ENCODE peak calls at places on chromosomes 5 and 9, in nine cellular contexts. B, W, S, Y, L, Q, U, X and V are unnamed samples.

GRCh38 chr5:172002310-172002709 is 4.1 kb downstream of the FBXW11 start:
- DNase-seq in B (no peak), W (no peak), S (no peak), Y (peak), L (no peak), Q (no peak), U (peak), X (no peak), V (no peak)

GRCh38 chr9:90025816-90026215 is 421.0 kb downstream of the GADD45G start:
- DNase-seq in B (no peak), W (no peak), S (no peak), Y (peak), L (no peak), Q (no peak), U (peak), X (no peak), V (no peak)

GRCh38 chr9:100714372-100715099 is 136.7 kb downstream of the CAVIN4 start:
- DNase-seq in B (peak), W (peak), S (peak), Y (peak), L (peak), Q (no peak), U (peak), X (peak), V (peak)

GRCh38 chr5:135112008-135112670 is 78.1 kb upstream of the PITX1 start:
- DNase-seq in B (no peak), W (no peak), S (peak), Y (no peak), L (no peak), Q (no peak), U (no peak), X (no peak), V (no peak)

GRCh38 chr9:137278913-137279711 is 1.6 kb downstream of the TOR4A start:
- DNase-seq in B (no peak), W (no peak), S (no peak), Y (no peak), L (peak), Q (peak), U (no peak), X (no peak), V (no peak)

GRCh38 chr9:79134654-79135053 is 437.1 kb upstream of the TLE4 start:
- DNase-seq in B (peak), W (no peak), S (peak), Y (peak), L (no peak), Q (no peak), U (peak), X (no peak), V (no peak)

GRCh38 chr5:139385061-139385889 is 2.2 kb upstream of the SLC23A1 start:
- DNase-seq in B (no peak), W (no peak), S (no peak), Y (no peak), L (no peak), Q (no peak), U (no peak), X (peak), V (no peak)

GRCh38 chr9:37963936-37964739 is 60.2 kb upstream of the SLC25A51 start:
- DNase-seq in B (peak), W (peak), S (peak), Y (peak), L (no peak), Q (no peak), U (peak), X (no peak), V (no peak)

GRCh38 chr5:69331528-69332445 is 814 bp downstream of the CCDC125 start:
- DNase-seq in B (no peak), W (peak), S (no peak), Y (no peak), L (no peak), Q (no peak), U (no peak), X (peak), V (peak)

GRCh38 chr5:39599721-39600431 is 175.1 kb upstream of the DAB2 start:
- DNase-seq in B (peak), W (peak), S (no peak), Y (peak), L (no peak), Q (no peak), U (peak), X (no peak), V (no peak)

GRCh38 chr5:39668980-39669379 is 244.2 kb upstream of the DAB2 start:
- DNase-seq in B (no peak), W (no peak), S (no peak), Y (no peak), L (no peak), Q (no peak), U (no peak), X (no peak), V (no peak)

GRCh38 chr5:43275391-43275790 is 37.8 kb downstream of the HMGCS1 start:
- DNase-seq in B (no peak), W (no peak), S (no peak), Y (no peak), L (peak), Q (no peak), U (no peak), X (no peak), V (no peak)

GRCh38 chr5:127515693-127516440 is 1.6 kb upstream of the PRRC1 start:
- DNase-seq in B (no peak), W (no peak), S (no peak), Y (no peak), L (no peak), Q (no peak), U (peak), X (no peak), V (no peak)

GRCh38 chr9:129225815-129226214 is 47.8 kb upstream of the IER5L start:
- DNase-seq in B (no peak), W (peak), S (peak), Y (peak), L (peak), Q (peak), U (peak), X (no peak), V (peak)